ENCODE peak calls at places on chromosomes 12 and 14, in ten cellular contexts. K is lower lobe of right lung; G is kidney epithelial cell; C is foreskin fibroblast; X is CD8-positive, alpha-beta T cell; I is brain microvascular endothelial cell; N is lung; O is psoas muscle; Z is OCI-LY7; Y is astrocyte of the spinal cord. U is an unnamed sample.

GRCh38 chr12:530871-531270 is 71.1 kb downstream of the B4GALNT3 start:
- DNase-seq in K (no peak), G (no peak), C (no peak), X (no peak), I (no peak), N (no peak), O (no peak), Z (no peak), Y (no peak), U (no peak)

GRCh38 chr12:53060064-53060720 is 10.3 kb downstream of the TNS2 start:
- DNase-seq in K (peak), G (no peak), C (no peak), X (no peak), I (no peak), N (no peak), O (no peak), Z (no peak), Y (no peak), U (no peak)

GRCh38 chr12:121837680-121838079 is 21.0 kb downstream of the HPD start:
- DNase-seq in K (no peak), G (no peak), C (peak), X (no peak), I (no peak), N (no peak), O (no peak), Z (no peak), Y (no peak), U (no peak)

GRCh38 chr12:4496145-4496838 is 42.4 kb upstream of the RAD51AP1 start:
- DNase-seq in K (no peak), G (no peak), C (no peak), X (no peak), I (no peak), N (no peak), O (no peak), Z (no peak), Y (no peak), U (no peak)

GRCh38 chr12:22299294-22299912 is 35.1 kb downstream of the ST8SIA1 start:
- DNase-seq in K (no peak), G (no peak), C (no peak), X (no peak), I (no peak), N (no peak), O (no peak), Z (peak), Y (peak), U (no peak)

GRCh38 chr14:50396636-50397460 is at the start of gene CDKL1:
- DNase-seq in K (peak), G (no peak), C (peak), X (peak), I (peak), N (peak), O (peak), Z (no peak), Y (peak), U (peak)

GRCh38 chr12:111557271-111558106 is 41.6 kb downstream of the ATXN2 start:
- DNase-seq in K (no peak), G (no peak), C (peak), X (no peak), I (no peak), N (no peak), O (no peak), Z (no peak), Y (peak), U (no peak)

GRCh38 chr12:28569698-28570411 is 379.6 kb downstream of the CCDC91 start:
- DNase-seq in K (no peak), G (no peak), C (peak), X (no peak), I (peak), N (no peak), O (no peak), Z (no peak), Y (peak), U (no peak)

GRCh38 chr14:94192534-94192933 is 18.4 kb downstream of the PPP4R4 start:
- DNase-seq in K (no peak), G (no peak), C (no peak), X (no peak), I (no peak), N (no peak), O (no peak), Z (no peak), Y (no peak), U (no peak)

GRCh38 chr14:70181276-70181675 is 7.5 kb downstream of the SLC8A3 start:
- DNase-seq in K (no peak), G (no peak), C (peak), X (no peak), I (no peak), N (no peak), O (no peak), Z (no peak), Y (no peak), U (no peak)

GRCh38 chr14:51552768-51553426 is 98.8 kb upstream of the FRMD6 start:
- DNase-seq in K (no peak), G (no peak), C (no peak), X (no peak), I (no peak), N (no peak), O (no peak), Z (no peak), Y (no peak), U (peak)

GRCh38 chr12:16563519-16563918 is 42.4 kb downstream of the LMO3 start:
- DNase-seq in K (no peak), G (no peak), C (no peak), X (no peak), I (no peak), N (no peak), O (no peak), Z (no peak), Y (no peak), U (no peak)

GRCh38 chr12:49335955-49336644 is 888 bp downstream of the C1QL4 start:
- DNase-seq in K (no peak), G (no peak), C (no peak), X (no peak), I (no peak), N (no peak), O (no peak), Z (no peak), Y (no peak), U (no peak)

GRCh38 chr12:32039917-32040575 is 66.6 kb upstream of the BICD1 start:
- DNase-seq in K (no peak), G (no peak), C (no peak), X (no peak), I (no peak), N (no peak), O (no peak), Z (no peak), Y (no peak), U (no peak)

GRCh38 chr12:74732801-74733200 is 195.2 kb downstream of the ATXN7L3B start:
- DNase-seq in K (no peak), G (no peak), C (no peak), X (no peak), I (no peak), N (no peak), O (no peak), Z (no peak), Y (no peak), U (no peak)

GRCh38 chr12:111692575-111693210 is 6.8 kb downstream of the ACAD10 start:
- DNase-seq in K (no peak), G (no peak), C (peak), X (no peak), I (peak), N (no peak), O (no peak), Z (peak), Y (peak), U (no peak)

GRCh38 chr14:103129301-103130016 is 6.2 kb downstream of the TNFAIP2 start:
- DNase-seq in K (no peak), G (no peak), C (no peak), X (no peak), I (no peak), N (no peak), O (peak), Z (no peak), Y (no peak), U (no peak)

GRCh38 chr14:94867931-94868597 is 98.2 kb upstream of the GSC start:
- DNase-seq in K (no peak), G (no peak), C (peak), X (no peak), I (no peak), N (no peak), O (no peak), Z (no peak), Y (peak), U (no peak)

GRCh38 chr14:104751539-104752337 is 1.2 kb upstream of the SIVA1 start:
- DNase-seq in K (no peak), G (no peak), C (no peak), X (no peak), I (no peak), N (no peak), O (peak), Z (no peak), Y (no peak), U (no peak)

GRCh38 chr14:101256266-101256665 is 305.0 kb upstream of the DIO3 start:
- DNase-seq in K (no peak), G (no peak), C (no peak), X (no peak), I (no peak), N (no peak), O (no peak), Z (no peak), Y (no peak), U (no peak)

GRCh38 chr12:18462437-18462836 is 201.1 kb downstream of the PIK3C2G start:
- DNase-seq in K (no peak), G (no peak), C (peak), X (no peak), I (peak), N (no peak), O (no peak), Z (no peak), Y (peak), U (no peak)

GRCh38 chr14:51651388-51652167 is at the start of gene FRMD6:
- DNase-seq in K (peak), G (no peak), C (peak), X (peak), I (peak), N (peak), O (peak), Z (peak), Y (peak), U (peak)

GRCh38 chr12:12032260-12032761 is 38.4 kb upstream of the BCL2L14 start:
- DNase-seq in K (no peak), G (no peak), C (no peak), X (no peak), I (no peak), N (no peak), O (no peak), Z (peak), Y (no peak), U (peak)

GRCh38 chr14:72699433-72699832 is 194.5 kb downstream of the DPF3 start:
- DNase-seq in K (no peak), G (no peak), C (no peak), X (no peak), I (no peak), N (no peak), O (no peak), Z (no peak), Y (no peak), U (no peak)

GRCh38 chr14:37622231-37622923 is 26.9 kb downstream of the TTC6 start:
- DNase-seq in K (no peak), G (no peak), C (peak), X (no peak), I (peak), N (no peak), O (no peak), Z (no peak), Y (peak), U (no peak)

GRCh38 chr14:21723431-21724045 is 49.9 kb upstream of the OR4E1 start:
- DNase-seq in K (no peak), G (no peak), C (no peak), X (peak), I (no peak), N (no peak), O (no peak), Z (peak), Y (no peak), U (no peak)

GRCh38 chr12:87689196-87689595 is 340.0 kb downstream of the C12orf50 start:
- DNase-seq in K (no peak), G (no peak), C (no peak), X (no peak), I (no peak), N (no peak), O (no peak), Z (no peak), Y (no peak), U (no peak)

GRCh38 chr12:132904718-132905328 is 17.4 kb upstream of the CHFR start:
- DNase-seq in K (peak), G (no peak), C (peak), X (peak), I (peak), N (peak), O (peak), Z (peak), Y (peak), U (peak)

GRCh38 chr12:1222858-1223644 is 232.0 kb downstream of the ERC1 start:
- DNase-seq in K (no peak), G (no peak), C (no peak), X (no peak), I (no peak), N (no peak), O (no peak), Z (no peak), Y (no peak), U (no peak)

GRCh38 chr12:78490841-78491240 is 373.7 kb upstream of the SYT1 start:
- DNase-seq in K (no peak), G (no peak), C (no peak), X (no peak), I (no peak), N (no peak), O (no peak), Z (no peak), Y (no peak), U (no peak)

GRCh38 chr12:2282321-2282720 is 229.5 kb downstream of the CACNA1C start:
- DNase-seq in K (no peak), G (no peak), C (no peak), X (no peak), I (no peak), N (no peak), O (no peak), Z (no peak), Y (no peak), U (no peak)

GRCh38 chr12:106586803-106587684 is 4.2 kb downstream of the RFX4 start:
- DNase-seq in K (no peak), G (no peak), C (no peak), X (no peak), I (no peak), N (no peak), O (no peak), Z (no peak), Y (no peak), U (no peak)

GRCh38 chr12:11661491-11662085 is 12.1 kb downstream of the ETV6 start:
- DNase-seq in K (no peak), G (no peak), C (peak), X (no peak), I (no peak), N (no peak), O (no peak), Z (no peak), Y (no peak), U (no peak)

GRCh38 chr12:10363922-10364838 is 25.7 kb downstream of the KLRK1 start:
- DNase-seq in K (no peak), G (no peak), C (peak), X (no peak), I (peak), N (no peak), O (peak), Z (peak), Y (peak), U (no peak)

GRCh38 chr12:24649634-24650033 is 299.3 kb downstream of the BCAT1 start:
- DNase-seq in K (no peak), G (no peak), C (no peak), X (no peak), I (no peak), N (no peak), O (no peak), Z (no peak), Y (no peak), U (no peak)

GRCh38 chr12:97711392-97711791 is 248.8 kb downstream of the RMST start:
- DNase-seq in K (no peak), G (no peak), C (no peak), X (no peak), I (no peak), N (no peak), O (no peak), Z (no peak), Y (no peak), U (no peak)

GRCh38 chr12:97713972-97714588 is 251.5 kb downstream of the RMST start:
- DNase-seq in K (no peak), G (no peak), C (no peak), X (no peak), I (no peak), N (no peak), O (no peak), Z (no peak), Y (no peak), U (no peak)

GRCh38 chr12:97713217-97713616 is 250.6 kb downstream of the RMST start:
- DNase-seq in K (no peak), G (no peak), C (no peak), X (no peak), I (no peak), N (no peak), O (no peak), Z (no peak), Y (no peak), U (no peak)

DNA sequence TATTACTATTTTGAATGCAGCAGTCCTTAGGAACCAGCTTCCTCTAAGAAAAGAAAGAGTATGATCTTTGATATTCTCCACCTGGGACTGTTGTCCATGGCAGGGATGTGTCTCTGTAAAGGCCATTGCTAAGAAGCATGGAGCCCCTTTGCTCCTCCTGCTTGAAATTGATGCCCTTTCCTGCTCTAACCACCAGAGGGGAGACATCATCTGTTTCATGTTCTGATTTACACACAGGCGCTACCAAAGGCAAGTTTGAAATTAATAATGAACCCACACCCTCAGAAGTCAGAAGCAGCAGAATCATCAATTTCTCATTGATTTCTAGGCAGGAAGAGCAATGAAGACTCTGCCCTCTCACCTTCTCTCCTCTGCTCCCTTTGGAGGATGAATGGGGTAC is 253.8 kb downstream of the RMST start:
- DNase-seq in K (no peak), G (no peak), C (no peak), X (no peak), I (no peak), N (no peak), O (no peak), Z (peak), Y (peak), U (no peak)
- TF ChIP-seq CTCF in K (peak), G (peak), C (no peak), X (no peak), I (peak), N (no peak), O (no peak), Z (peak), Y (peak), U (peak)

GRCh38 chr12:26937443-26937862 is 328 bp downstream of the INTS13 start:
- DNase-seq in K (no peak), G (no peak), C (no peak), X (no peak), I (no peak), N (no peak), O (no peak), Z (no peak), Y (no peak), U (no peak)
- H3K4me3 ChIP-seq in K (peak), G (peak), C (peak), X (peak), I (peak), N (peak), O (peak), Z (peak), Y (peak), U (peak)

DNA sequence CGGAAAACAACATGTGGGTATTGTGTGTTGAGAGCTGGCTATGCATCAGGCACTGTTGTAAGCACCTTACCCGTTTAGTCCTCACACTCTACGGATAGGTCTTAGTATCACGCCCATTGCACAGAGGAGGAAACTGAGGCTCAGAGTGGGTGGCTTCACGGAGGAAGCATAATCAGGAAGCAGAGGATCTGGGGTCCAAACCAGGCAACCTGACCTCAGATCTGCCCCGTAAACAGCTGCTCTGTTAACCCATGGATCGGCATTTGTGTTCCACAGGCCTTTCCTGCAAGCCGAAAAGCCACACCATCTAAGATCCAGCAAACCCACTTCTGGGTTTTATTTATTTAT is 107.9 kb downstream of the SCARB1 start:
- DNase-seq in K (no peak), G (no peak), C (no peak), X (no peak), I (no peak), N (no peak), O (no peak), Z (no peak), Y (no peak), U (no peak)
- TF ChIP-seq CTCF in K (no peak), G (no peak), C (no peak), X (no peak), I (no peak), N (no peak), O (no peak), Z (no peak), Y (no peak), U (no peak)

DNA sequence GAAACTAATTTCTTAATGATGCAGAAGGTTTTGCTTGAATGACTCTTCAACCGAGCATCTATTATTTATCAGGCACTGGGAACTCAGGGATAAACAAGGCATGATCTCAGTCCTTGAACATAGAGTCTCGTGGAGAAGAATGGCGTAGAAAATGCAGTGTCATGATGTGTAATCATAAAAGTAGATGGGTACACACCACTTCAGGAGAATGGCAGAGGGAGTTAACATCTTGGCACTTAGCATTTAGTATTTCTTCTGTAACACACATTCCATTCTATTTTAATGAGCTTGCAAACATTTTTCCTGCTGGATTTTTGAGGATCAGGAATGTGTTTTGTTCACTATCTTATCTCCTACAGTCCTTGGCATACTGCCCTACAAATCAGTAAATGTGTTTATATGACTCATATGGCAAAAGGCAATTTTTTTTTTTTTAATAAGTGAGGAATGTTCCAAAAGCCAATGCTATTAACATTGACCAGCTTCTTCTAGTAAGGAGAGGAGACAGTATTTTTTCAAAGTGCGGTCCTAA is 3.8 kb downstream of the TXNRD1 start:
- DNase-seq in K (no peak), G (peak), C (peak), X (no peak), I (peak), N (no peak), O (no peak), Z (no peak), Y (peak), U (no peak)
- H3K4me3 ChIP-seq in K (no peak), G (no peak), C (no peak), X (no peak), I (no peak), N (no peak), O (no peak), Z (no peak), Y (no peak), U (no peak)